ENCODE peak calls at places on chromosomes 12 and 14, in four cellular contexts. P is A549, W is lung, Z is heart left ventricle. K is an unnamed sample.

GRCh38 chr14:34219661-34220060 is 242.4 kb downstream of the SPTSSA start:
- DNase-seq in W (no peak), P (no peak), Z (no peak), K (no peak)

GRCh38 chr12:20426191-20426590 is 57.9 kb downstream of the PDE3A start:
- DNase-seq in P (no peak), W (no peak), Z (peak; percentile 39), K (no peak)

GRCh38 chr14:34913619-34914018 is 38.5 kb upstream of the BAZ1A start:
- DNase-seq in W (no peak), Z (no peak), P (no peak), K (no peak)

GRCh38 chr12:89351489-89352241 is 636 bp downstream of the DUSP6 start:
- DNase-seq in W (peak; percentile 48), P (peak; percentile 54), Z (peak; percentile 29), K (peak; percentile 47)

GRCh38 chr12:4275869-4276253 is 2.3 kb downstream of the CCND2 start:
- DNase-seq in W (no peak), P (no peak), Z (no peak), K (no peak)

GRCh38 chr12:2152134-2152533 is 99.3 kb downstream of the CACNA1C start:
- DNase-seq in P (no peak), W (no peak), Z (no peak), K (no peak)

GRCh38 chr12:26114720-26115406 is 10.0 kb downstream of the BHLHE41 start:
- DNase-seq in P (no peak), Z (no peak), W (no peak), K (no peak)

GRCh38 chr12:105595440-105595839 is 264.9 kb downstream of the C12orf75 start:
- DNase-seq in P (no peak), W (no peak), Z (no peak), K (no peak)

GRCh38 chr14:45198551-45198950 is 54.5 kb downstream of the MIS18BP1 start:
- DNase-seq in W (no peak), Z (no peak), P (no peak), K (peak; percentile 36)

GRCh38 chr12:307406-307805 is 44.8 kb upstream of the SLC6A13 start:
- DNase-seq in Z (no peak), W (no peak), P (no peak), K (no peak)

GRCh38 chr12:112711026-112711425 is 80.5 kb upstream of the RPH3A start:
- DNase-seq in P (no peak), W (no peak), Z (no peak), K (no peak)

GRCh38 chr12:112705037-112705632 is 86.4 kb upstream of the RPH3A start:
- DNase-seq in P (peak; percentile 38), Z (no peak), W (no peak), K (no peak)
- H3K4me3 ChIP-seq in P (no peak overlapping the region), Z (no peak overlapping the region), W (no peak overlapping the region), K (no peak overlapping the region)

DNA sequence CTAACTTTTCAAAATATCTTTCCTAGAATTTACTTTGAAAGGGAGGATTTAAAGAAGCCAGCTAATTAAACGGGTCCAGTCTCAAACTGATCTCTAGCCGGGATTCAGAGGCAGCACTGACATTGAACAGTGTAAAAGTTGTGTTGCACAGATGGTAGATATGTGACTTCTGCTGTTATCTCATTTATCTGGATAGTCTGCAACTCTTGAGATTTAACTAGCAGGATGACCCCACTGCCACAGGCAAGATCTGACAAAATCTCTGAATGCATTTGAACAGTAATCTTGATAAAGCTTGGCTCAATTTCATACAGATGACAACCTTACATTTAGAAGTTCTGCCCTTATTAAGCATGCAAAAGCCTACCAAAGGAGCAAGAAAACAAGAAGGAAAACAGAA is 138.0 kb upstream of the CPNE8 start:
- DNase-seq in Z (no peak), W (no peak), P (no peak), K (no peak)
- H3K4me3 ChIP-seq in Z (no peak overlapping the region), W (no peak overlapping the region), P (no peak overlapping the region), K (no peak overlapping the region)

GRCh38 chr12:96396209-96396608 is 4.0 kb downstream of the CDK17 start:
- DNase-seq in P (no peak), Z (no peak), W (no peak), K (no peak)

GRCh38 chr12:96395236-96395635 is 5.0 kb downstream of the CDK17 start:
- DNase-seq in W (no peak), Z (no peak), P (no peak), K (no peak)

GRCh38 chr12:96397756-96398421 is 2.4 kb downstream of the CDK17 start:
- DNase-seq in P (no peak), Z (no peak), W (no peak), K (no peak)

GRCh38 chr12:96398422-96399080 is 1.7 kb downstream of the CDK17 start:
- DNase-seq in W (no peak), P (no peak), Z (no peak), K (peak; percentile 43)

DNA sequence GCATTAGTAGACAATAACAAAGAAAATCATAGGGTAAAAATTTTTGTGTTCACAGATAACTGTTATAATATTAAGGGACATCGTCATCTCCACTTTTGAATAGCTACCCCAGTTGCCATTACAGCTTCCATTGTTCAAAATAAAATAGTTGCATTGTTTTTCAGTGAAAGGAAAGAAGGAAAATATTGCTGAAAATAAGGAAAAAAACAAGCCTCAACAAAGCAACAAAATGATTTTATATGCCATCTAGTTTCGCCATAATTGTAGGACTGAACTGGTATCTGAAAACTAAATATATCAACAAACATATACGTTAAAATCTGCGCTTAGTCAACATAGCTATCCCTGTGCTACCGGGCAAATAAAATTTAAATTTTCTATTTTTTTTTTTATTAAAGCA is 3.3 kb downstream of the CDK17 start:
- DNase-seq in W (no peak), P (no peak), Z (no peak), K (no peak)
- H3K4me3 ChIP-seq in W (no peak overlapping the region), P (no peak overlapping the region), Z (no peak overlapping the region), K (no peak overlapping the region)

DNA sequence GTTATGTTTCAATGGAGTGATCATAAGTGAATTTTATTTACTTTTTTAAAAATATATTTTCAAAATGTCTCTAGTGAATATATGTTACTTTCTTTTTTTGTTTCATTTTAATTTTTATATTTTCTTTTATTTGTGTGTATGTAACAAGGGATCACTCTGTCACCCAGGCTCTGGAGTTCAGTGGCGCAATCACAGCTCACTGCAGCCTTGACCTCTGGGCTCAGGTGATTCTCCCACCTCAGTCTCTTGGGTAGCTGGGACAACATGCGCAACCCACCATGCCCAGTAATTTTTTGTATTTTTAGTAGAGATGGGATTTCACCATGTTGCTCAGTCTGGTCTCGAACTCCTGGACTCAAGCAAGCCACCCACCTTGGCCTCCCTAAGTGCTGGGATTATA is 18.1 kb downstream of the TMEM253 start:
- DNase-seq in W (no peak), P (no peak), Z (no peak), K (no peak)
- H3K4me3 ChIP-seq in W (no peak overlapping the region), P (no peak overlapping the region), Z (no peak overlapping the region), K (no peak overlapping the region)

DNA sequence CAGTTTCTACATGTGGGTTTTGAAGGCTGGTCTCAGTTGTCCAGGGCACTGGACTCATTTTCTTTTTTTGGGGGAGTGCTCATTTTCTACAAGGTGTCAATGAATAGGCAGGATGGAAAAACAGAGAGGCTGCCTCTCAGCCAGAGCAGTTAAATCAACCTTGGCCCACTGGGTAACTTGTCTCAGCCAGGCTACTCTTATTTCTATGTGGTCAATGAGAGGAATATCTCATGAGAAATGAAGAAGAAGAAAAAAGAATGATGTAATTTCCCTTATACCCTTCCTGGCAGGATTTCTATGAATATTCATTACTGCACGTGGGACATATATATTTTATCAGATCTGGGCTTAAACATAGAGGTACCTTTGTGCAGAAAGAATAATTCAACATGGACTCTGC is 155.2 kb upstream of the E2F7 start:
- DNase-seq in P (no peak), W (no peak), Z (no peak), K (no peak)
- H3K4me3 ChIP-seq in P (no peak overlapping the region), W (no peak overlapping the region), Z (no peak overlapping the region), K (no peak overlapping the region)

GRCh38 chr14:25026476-25027137 is 23.3 kb downstream of the STXBP6 start:
- DNase-seq in P (no peak), W (no peak), Z (no peak), K (no peak)
- H3K4me3 ChIP-seq in P (no peak overlapping the region), W (no peak overlapping the region), Z (no peak overlapping the region), K (no peak overlapping the region)

DNA sequence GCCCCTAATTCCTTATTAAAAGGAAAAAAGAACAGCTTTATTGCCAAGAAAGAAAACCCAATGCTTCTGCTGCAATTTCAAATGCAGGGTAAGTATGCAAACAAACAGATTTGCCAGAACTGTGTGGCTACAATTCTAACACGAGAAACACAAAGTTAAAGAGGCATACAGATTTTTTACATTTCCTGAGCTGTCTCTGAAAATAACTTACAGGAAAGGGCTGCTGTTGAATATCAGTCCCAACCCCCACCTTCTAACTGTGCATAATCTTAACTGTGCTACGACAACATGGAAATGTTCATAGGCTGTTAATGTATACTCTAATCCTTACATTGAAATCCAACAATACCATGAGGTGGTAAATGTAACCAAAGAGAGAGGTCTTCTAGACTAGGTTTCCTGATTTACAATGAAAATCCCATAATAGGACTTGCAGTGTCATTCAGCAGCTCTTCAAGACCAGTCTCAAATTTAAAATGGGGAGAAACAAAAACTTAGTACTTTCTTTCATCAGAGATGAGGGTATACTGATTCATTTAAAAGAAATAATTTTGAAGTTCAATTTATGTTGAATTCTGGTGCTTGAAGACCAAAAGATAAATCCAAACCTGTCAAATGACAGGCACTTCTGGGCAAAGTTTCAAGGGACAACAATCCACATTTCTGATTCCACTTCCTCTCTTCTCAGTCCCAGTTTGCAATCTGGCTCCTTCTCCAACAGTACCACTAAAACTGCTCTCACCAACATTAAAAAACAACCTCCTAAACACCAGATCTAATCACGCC is 14.4 kb downstream of the FGD6 start:
- DNase-seq in W (no peak), Z (no peak), P (no peak), K (peak; percentile 28)
- H3K4me3 ChIP-seq in W (no peak overlapping the region), Z (no peak overlapping the region), P (peak overlapping the region; percentile 35), K (no peak overlapping the region)

GRCh38 chr14:104687601-104688504 is 1.6 kb upstream of the INF2 start:
- DNase-seq in P (peak; percentile 94), W (peak; percentile 89), Z (peak; percentile 81), K (peak; percentile 40)
- H3K4me3 ChIP-seq in P (peak overlapping the region; percentile 99), W (no peak overlapping the region), Z (no peak overlapping the region), K (no peak overlapping the region)

K was measured in SJSA1.